ENCODE peak calls at places on chromosomes 16 and 17, in four cellular contexts. O is K562, G is Panc1, L is HepG2. Z is an unnamed sample.

GRCh38 chr16:88071908-88072307 is 120.7 kb downstream of the BANP start:
- DNase-seq in O (no peak), G (no peak), L (no peak), Z (no peak)

GRCh38 chr17:81913394-81914102 is 2.3 kb upstream of the PCYT2 start:
- DNase-seq in O (no peak), G (no peak), L (no peak), Z (no peak)

GRCh38 chr17:78568494-78569115 is 8.6 kb downstream of the DNAH17 start:
- DNase-seq in O (no peak), G (no peak), L (peak), Z (no peak)

GRCh38 chr17:82348434-82348833 is 10.6 kb upstream of the TEX19 start:
- DNase-seq in O (no peak), G (no peak), L (no peak), Z (no peak)

GRCh38 chr16:21599994-21600773 is 807 bp downstream of the METTL9 start:
- DNase-seq in O (peak), G (no peak), L (peak), Z (no peak)

GRCh38 chr16:79988089-79988488 is 387.6 kb upstream of the MAF start:
- DNase-seq in O (no peak), G (no peak), L (no peak), Z (no peak)

GRCh38 chr17:67557921-67558320 is 159.8 kb upstream of the NOL11 start:
- DNase-seq in O (no peak), G (no peak), L (no peak), Z (no peak)

GRCh38 chr16:28585674-28586073 is 11.2 kb downstream of the SULT1A2 start:
- DNase-seq in O (no peak), G (no peak), L (no peak), Z (no peak)

GRCh38 chr17:3956558-3956957 is 7.7 kb downstream of the ATP2A3 start:
- DNase-seq in O (peak), G (no peak), L (no peak), Z (no peak)

GRCh38 chr17:66474258-66474657 is 171.8 kb downstream of the PRKCA start:
- DNase-seq in O (no peak), G (no peak), L (no peak), Z (no peak)

GRCh38 chr17:30812218-30813177 is 12.0 kb downstream of the CRLF3 start:
- DNase-seq in O (no peak), G (no peak), L (no peak), Z (no peak)

GRCh38 chr17:65115721-65116312 is 21.4 kb upstream of the RGS9 start:
- DNase-seq in O (no peak), G (no peak), L (no peak), Z (no peak)

GRCh38 chr16:12760819-12761611 is 42.7 kb downstream of the CPPED1 start:
- DNase-seq in O (no peak), G (no peak), L (no peak), Z (no peak)

GRCh38 chr16:23025692-23026305 is 123.5 kb downstream of the USP31 start:
- DNase-seq in O (no peak), G (no peak), L (no peak), Z (no peak)

GRCh38 chr17:38896373-38896954 is 26.6 kb downstream of the LASP1 start:
- DNase-seq in O (no peak), G (no peak), L (no peak), Z (no peak)

GRCh38 chr17:57902800-57903759 is 52.1 kb downstream of the CUEDC1 start:
- DNase-seq in O (no peak), G (no peak), L (peak), Z (peak)

GRCh38 chr16:24504467-24505345 is 34.7 kb upstream of the RBBP6 start:
- DNase-seq in O (peak), G (peak), L (peak), Z (peak)

GRCh38 chr16:76396977-76397376 is 119.8 kb downstream of the CNTNAP4 start:
- DNase-seq in O (no peak), G (no peak), L (peak), Z (no peak)

GRCh38 chr17:34797724-34798123 is 163.5 kb downstream of the CCT6B start:
- DNase-seq in O (peak), G (no peak), L (peak), Z (no peak)

GRCh38 chr17:41822216-41823140 is 9.7 kb downstream of the FKBP10 start:
- DNase-seq in O (no peak), G (no peak), L (no peak), Z (no peak)

GRCh38 chr17:40452074-40452787 is 9.0 kb downstream of the IGFBP4 start:
- DNase-seq in O (no peak), G (no peak), L (no peak), Z (no peak)

GRCh38 chr17:21330436-21331160 is 45.6 kb upstream of the KCNJ12 start:
- DNase-seq in O (no peak), G (no peak), L (no peak), Z (no peak)

GRCh38 chr17:50468120-50469004 is at the start of gene CHAD:
- DNase-seq in O (peak), G (no peak), L (no peak), Z (no peak)

GRCh38 chr17:81093576-81094223 is 58.7 kb downstream of the BAIAP2 start:
- DNase-seq in O (no peak), G (no peak), L (no peak), Z (no peak)

DNA sequence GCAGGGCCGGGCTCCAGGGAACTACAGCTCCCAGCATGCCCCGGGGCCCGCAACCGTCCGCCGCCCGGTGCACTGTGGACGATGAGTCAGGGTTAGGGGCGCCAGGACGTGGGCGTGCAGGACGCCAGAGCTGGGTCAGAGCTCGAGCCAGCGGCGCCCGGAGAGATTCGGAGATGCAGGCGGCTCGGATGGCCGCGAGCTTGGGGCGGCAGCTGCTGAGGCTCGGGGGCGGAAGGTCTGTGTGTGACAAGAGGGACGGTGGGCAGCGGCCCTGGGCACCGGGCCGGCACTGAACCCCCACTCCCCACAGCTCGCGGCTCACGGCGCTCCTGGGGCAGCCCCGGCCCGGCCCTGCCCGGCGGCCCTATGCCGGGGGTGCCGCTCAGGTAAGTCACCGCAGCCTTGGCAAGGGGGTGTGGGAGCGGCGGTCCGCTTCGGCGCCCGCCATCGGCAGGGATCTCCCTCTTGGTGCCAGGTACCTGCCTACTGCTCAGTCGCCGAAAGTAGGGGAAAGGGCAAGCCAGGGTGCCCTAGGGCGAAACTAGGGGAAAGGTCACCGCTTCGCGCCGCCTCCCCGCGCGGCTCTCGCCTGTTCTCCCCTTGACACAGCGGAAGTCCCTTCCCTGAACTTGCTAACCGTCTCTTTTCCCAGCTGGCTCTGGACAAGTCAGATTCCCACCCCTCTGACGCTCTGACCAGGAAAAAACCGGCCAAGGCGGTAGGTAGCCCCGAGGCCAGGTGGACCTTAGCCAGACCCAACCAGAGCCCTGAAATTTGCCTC is at the start of the genes ACADVL and DLG4:
- DNase-seq in O (peak), G (no peak), L (peak), Z (no peak)
- TF ChIP-seq TCF7L2 in O (no peak), G (no peak), L (no peak), Z (no peak)

GRCh38 chr17:79942591-79943353 is 92.9 kb downstream of the TBC1D16 start:
- DNase-seq in O (no peak), G (no peak), L (no peak), Z (no peak)
- TF ChIP-seq TCF7L2 in O (no peak), G (no peak), L (no peak), Z (no peak)

GRCh38 chr17:74959826-74960738 is 12.5 kb downstream of the HID1 start:
- DNase-seq in O (peak), G (no peak), L (no peak), Z (no peak)
- TF ChIP-seq TCF7L2 in O (no peak), G (no peak), L (no peak), Z (no peak)

GRCh38 chr17:36722121-36722902 is 120.9 kb downstream of the MRM1 start:
- DNase-seq in O (peak), G (no peak), L (no peak), Z (no peak)
- TF ChIP-seq TCF7L2 in O (no peak), G (no peak), L (no peak), Z (no peak)

DNA sequence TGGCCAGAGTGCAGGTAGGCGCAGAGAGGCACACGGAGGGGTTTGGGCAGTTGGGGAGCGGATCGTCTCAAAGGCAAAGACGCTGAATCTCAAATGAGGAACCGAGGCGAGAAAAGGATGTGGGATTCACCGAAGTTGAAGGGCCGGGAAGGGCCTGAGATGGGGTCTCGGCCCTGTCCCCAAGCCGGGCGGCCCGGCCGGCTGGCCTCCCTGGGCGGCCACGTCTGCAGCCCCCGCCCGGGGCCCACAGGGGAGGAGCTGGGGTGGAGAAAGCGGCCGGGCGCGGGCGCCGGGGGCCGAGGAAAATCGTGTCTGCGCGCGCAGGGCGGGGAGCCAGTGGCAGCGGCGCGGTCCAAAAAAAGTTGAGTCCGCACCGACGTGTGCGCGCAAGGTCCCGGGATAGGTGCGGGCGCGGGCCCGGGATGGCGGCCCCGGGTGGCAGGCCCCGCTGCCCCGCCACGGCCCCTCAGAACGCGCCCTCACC is 439 bp downstream of the SLC12A4 start:
- DNase-seq in O (peak), G (no peak), L (no peak), Z (no peak)
- TF ChIP-seq TCF7L2 in O (no peak), G (no peak), L (no peak), Z (no peak)

GRCh38 chr17:27376637-27377547 is 79.4 kb upstream of the KSR1 start:
- DNase-seq in O (no peak), G (peak), L (no peak), Z (peak)
- TF ChIP-seq TCF7L2 in O (no peak), G (no peak), L (no peak), Z (no peak)

GRCh38 chr17:19398301-19399181 is 11.6 kb upstream of the MFAP4 start:
- DNase-seq in O (no peak), G (no peak), L (no peak), Z (no peak)
- TF ChIP-seq TCF7L2 in O (no peak), G (no peak), L (no peak), Z (no peak)

GRCh38 chr16:81610144-81610842 is 165.7 kb downstream of the CMIP start:
- DNase-seq in O (no peak), G (no peak), L (no peak), Z (no peak)
- TF ChIP-seq TCF7L2 in O (no peak), G (no peak), L (no peak), Z (no peak)

GRCh38 chr16:62353355-62353754 is 317.1 kb upstream of the CDH8 start:
- DNase-seq in O (no peak), G (no peak), L (no peak), Z (no peak)
- TF ChIP-seq TCF7L2 in O (no peak), G (no peak), L (no peak), Z (no peak)

Z was measured in HCT116.